ENCODE peak calls at places on chromosomes 7 and 10, in six cellular contexts. One of them, this sample, is unnamed.

GRCh38 chr10:9209105-9209798 is 1154.8 kb downstream of the GATA3 start:
- DNase-seq in CD4-positive, alpha-beta T cell: peak
- DNase-seq in Peyer's patch: peak
- DNase-seq in endothelial cell of umbilical vein: peak
- DNase-seq in ovary: peak
- DNase-seq in psoas muscle: peak
- DNase-seq in this sample: peak

GRCh38 chr10:93030409-93030808 is 30.2 kb upstream of the CYP26C1 start:
- DNase-seq in CD4-positive, alpha-beta T cell: no peak
- DNase-seq in Peyer's patch: no peak
- DNase-seq in endothelial cell of umbilical vein: peak
- DNase-seq in ovary: no peak
- DNase-seq in psoas muscle: no peak
- DNase-seq in this sample: peak

GRCh38 chr10:106935978-106936451 is 228.5 kb downstream of the SORCS1 start:
- DNase-seq in CD4-positive, alpha-beta T cell: no peak
- DNase-seq in Peyer's patch: no peak
- DNase-seq in endothelial cell of umbilical vein: no peak
- DNase-seq in ovary: no peak
- DNase-seq in psoas muscle: no peak
- DNase-seq in this sample: no peak

GRCh38 chr10:119421887-119422684 is 120.4 kb downstream of the RGS10 start:
- DNase-seq in CD4-positive, alpha-beta T cell: no peak
- DNase-seq in Peyer's patch: no peak
- DNase-seq in endothelial cell of umbilical vein: no peak
- DNase-seq in ovary: no peak
- DNase-seq in psoas muscle: peak
- DNase-seq in this sample: peak

GRCh38 chr7:140196361-140197217 is 19.8 kb upstream of the KDM7A start:
- DNase-seq in CD4-positive, alpha-beta T cell: no peak
- DNase-seq in Peyer's patch: no peak
- DNase-seq in endothelial cell of umbilical vein: no peak
- DNase-seq in ovary: no peak
- DNase-seq in psoas muscle: peak
- DNase-seq in this sample: peak

GRCh38 chr7:24660541-24660940 is 87.3 kb downstream of the PALS2 start:
- DNase-seq in CD4-positive, alpha-beta T cell: no peak
- DNase-seq in Peyer's patch: no peak
- DNase-seq in endothelial cell of umbilical vein: no peak
- DNase-seq in ovary: no peak
- DNase-seq in psoas muscle: no peak
- DNase-seq in this sample: no peak

GRCh38 chr7:127844707-127845331 is 186.4 kb downstream of the LRRC4 start:
- DNase-seq in CD4-positive, alpha-beta T cell: no peak
- DNase-seq in Peyer's patch: peak
- DNase-seq in endothelial cell of umbilical vein: peak
- DNase-seq in ovary: no peak
- DNase-seq in psoas muscle: peak
- DNase-seq in this sample: peak

GRCh38 chr7:132776105-132776504 is 199.8 kb upstream of the PLXNA4 start:
- DNase-seq in CD4-positive, alpha-beta T cell: no peak
- DNase-seq in Peyer's patch: no peak
- DNase-seq in endothelial cell of umbilical vein: no peak
- DNase-seq in ovary: no peak
- DNase-seq in psoas muscle: no peak
- DNase-seq in this sample: no peak

GRCh38 chr7:151849008-151849878 is 27.7 kb downstream of the PRKAG2 start:
- DNase-seq in CD4-positive, alpha-beta T cell: no peak
- DNase-seq in Peyer's patch: no peak
- DNase-seq in endothelial cell of umbilical vein: no peak
- DNase-seq in ovary: no peak
- DNase-seq in psoas muscle: peak
- DNase-seq in this sample: no peak

GRCh38 chr7:44184221-44184873 is 4.9 kb downstream of the GCK start:
- DNase-seq in CD4-positive, alpha-beta T cell: no peak
- DNase-seq in Peyer's patch: no peak
- DNase-seq in endothelial cell of umbilical vein: peak
- DNase-seq in ovary: no peak
- DNase-seq in psoas muscle: no peak
- DNase-seq in this sample: peak

GRCh38 chr7:69211739-69212138 is 386.5 kb upstream of the AUTS2 start:
- DNase-seq in CD4-positive, alpha-beta T cell: no peak
- DNase-seq in Peyer's patch: no peak
- DNase-seq in endothelial cell of umbilical vein: no peak
- DNase-seq in ovary: no peak
- DNase-seq in psoas muscle: no peak
- DNase-seq in this sample: no peak

GRCh38 chr10:26486304-26486703 is 48.2 kb downstream of the APBB1IP start:
- DNase-seq in CD4-positive, alpha-beta T cell: no peak
- DNase-seq in Peyer's patch: no peak
- DNase-seq in endothelial cell of umbilical vein: no peak
- DNase-seq in ovary: no peak
- DNase-seq in psoas muscle: no peak
- DNase-seq in this sample: no peak

GRCh38 chr10:486668-487067 is 202.8 kb downstream of the DIP2C start:
- DNase-seq in CD4-positive, alpha-beta T cell: no peak
- DNase-seq in Peyer's patch: peak
- DNase-seq in endothelial cell of umbilical vein: no peak
- DNase-seq in ovary: no peak
- DNase-seq in psoas muscle: peak
- DNase-seq in this sample: no peak

GRCh38 chr7:5423272-5423843 is at the start of gene TNRC18:
- DNase-seq in CD4-positive, alpha-beta T cell: no peak
- DNase-seq in Peyer's patch: peak
- DNase-seq in endothelial cell of umbilical vein: no peak
- DNase-seq in ovary: peak
- DNase-seq in psoas muscle: peak
- DNase-seq in this sample: peak

GRCh38 chr7:100465702-100466311 is 1.7 kb upstream of the SPACDR start:
- DNase-seq in CD4-positive, alpha-beta T cell: no peak
- DNase-seq in Peyer's patch: no peak
- DNase-seq in endothelial cell of umbilical vein: peak
- DNase-seq in ovary: peak
- DNase-seq in psoas muscle: peak
- DNase-seq in this sample: peak

GRCh38 chr7:124480821-124481290 is 284.7 kb downstream of the GPR37 start:
- DNase-seq in CD4-positive, alpha-beta T cell: no peak
- DNase-seq in Peyer's patch: no peak
- DNase-seq in endothelial cell of umbilical vein: no peak
- DNase-seq in ovary: no peak
- DNase-seq in psoas muscle: peak
- DNase-seq in this sample: no peak

GRCh38 chr7:25455649-25456251 is 227.5 kb upstream of the NPVF start:
- DNase-seq in CD4-positive, alpha-beta T cell: no peak
- DNase-seq in Peyer's patch: no peak
- DNase-seq in endothelial cell of umbilical vein: no peak
- DNase-seq in ovary: no peak
- DNase-seq in psoas muscle: no peak
- DNase-seq in this sample: no peak

GRCh38 chr10:95741807-95742528 is 14.0 kb upstream of the ENTPD1 start:
- DNase-seq in CD4-positive, alpha-beta T cell: no peak
- DNase-seq in Peyer's patch: peak
- DNase-seq in endothelial cell of umbilical vein: peak
- DNase-seq in ovary: no peak
- DNase-seq in psoas muscle: no peak
- DNase-seq in this sample: peak

GRCh38 chr10:5975641-5976473 is 1.5 kb downstream of the IL15RA start:
- DNase-seq in CD4-positive, alpha-beta T cell: peak
- DNase-seq in Peyer's patch: peak
- DNase-seq in endothelial cell of umbilical vein: peak
- DNase-seq in ovary: no peak
- DNase-seq in psoas muscle: no peak
- DNase-seq in this sample: peak

GRCh38 chr10:26486985-26487850 is 49.1 kb downstream of the APBB1IP start:
- DNase-seq in CD4-positive, alpha-beta T cell: peak
- DNase-seq in Peyer's patch: peak
- DNase-seq in endothelial cell of umbilical vein: no peak
- DNase-seq in ovary: no peak
- DNase-seq in psoas muscle: no peak
- DNase-seq in this sample: peak

GRCh38 chr10:132671171-132672154 is 114.5 kb downstream of the NKX6-2 start:
- DNase-seq in CD4-positive, alpha-beta T cell: no peak
- DNase-seq in Peyer's patch: peak
- DNase-seq in endothelial cell of umbilical vein: no peak
- DNase-seq in ovary: no peak
- DNase-seq in psoas muscle: peak
- DNase-seq in this sample: peak

GRCh38 chr7:2312272-2312929 is 1.8 kb downstream of the SNX8 start:
- DNase-seq in CD4-positive, alpha-beta T cell: no peak
- DNase-seq in Peyer's patch: peak
- DNase-seq in endothelial cell of umbilical vein: no peak
- DNase-seq in ovary: no peak
- DNase-seq in psoas muscle: no peak
- DNase-seq in this sample: no peak

GRCh38 chr7:2306688-2307087 is 7.6 kb downstream of the SNX8 start:
- DNase-seq in CD4-positive, alpha-beta T cell: no peak
- DNase-seq in Peyer's patch: no peak
- DNase-seq in endothelial cell of umbilical vein: no peak
- DNase-seq in ovary: no peak
- DNase-seq in psoas muscle: no peak
- DNase-seq in this sample: no peak

GRCh38 chr7:2313450-2314208 is 612 bp downstream of the SNX8 start:
- DNase-seq in CD4-positive, alpha-beta T cell: no peak
- DNase-seq in Peyer's patch: no peak
- DNase-seq in endothelial cell of umbilical vein: no peak
- DNase-seq in ovary: no peak
- DNase-seq in psoas muscle: no peak
- DNase-seq in this sample: no peak

GRCh38 chr7:2309889-2310331 is 4.3 kb downstream of the SNX8 start:
- DNase-seq in CD4-positive, alpha-beta T cell: no peak
- DNase-seq in Peyer's patch: no peak
- DNase-seq in endothelial cell of umbilical vein: no peak
- DNase-seq in ovary: no peak
- DNase-seq in psoas muscle: no peak
- DNase-seq in this sample: no peak

DNA sequence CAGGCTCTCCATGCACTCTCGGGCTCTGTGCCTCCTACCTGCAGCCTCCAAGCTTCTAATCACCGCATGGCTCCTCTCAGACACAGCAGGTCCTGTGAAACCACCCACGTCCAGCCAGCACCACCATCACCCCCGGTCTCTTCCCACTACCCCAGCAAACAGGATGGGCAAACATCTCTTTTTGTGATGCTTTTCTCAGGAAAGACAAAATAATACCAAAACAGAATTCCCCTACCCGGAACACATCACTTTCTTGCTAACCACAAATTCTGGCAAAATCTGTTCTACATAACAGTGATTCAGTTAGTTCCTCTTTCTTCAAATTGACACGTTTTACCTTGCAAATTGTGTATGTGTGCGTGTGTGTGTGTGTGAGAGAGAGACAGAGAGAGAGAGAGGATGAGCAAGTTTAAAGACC is 6.5 kb downstream of the SNX8 start:
- DNase-seq in CD4-positive, alpha-beta T cell: no peak
- DNase-seq in Peyer's patch: peak
- DNase-seq in endothelial cell of umbilical vein: no peak
- DNase-seq in ovary: no peak
- DNase-seq in psoas muscle: no peak
- DNase-seq in this sample: no peak
- H3K27ac ChIP-seq in CD4-positive, alpha-beta T cell: no peak
- H3K27ac ChIP-seq in Peyer's patch: peak
- H3K27ac ChIP-seq in endothelial cell of umbilical vein: no peak
- H3K27ac ChIP-seq in ovary: no peak
- H3K27ac ChIP-seq in psoas muscle: no peak
- H3K27ac ChIP-seq in this sample: no peak

GRCh38 chr10:50851884-50852671 is 33.3 kb downstream of the A1CF start:
- DNase-seq in CD4-positive, alpha-beta T cell: no peak
- DNase-seq in Peyer's patch: no peak
- DNase-seq in endothelial cell of umbilical vein: no peak
- DNase-seq in ovary: no peak
- DNase-seq in psoas muscle: no peak
- DNase-seq in this sample: no peak
- TF ChIP-seq CTCF in CD4-positive, alpha-beta T cell: no peak
- TF ChIP-seq CTCF in Peyer's patch: no peak
- TF ChIP-seq CTCF in endothelial cell of umbilical vein: no peak
- TF ChIP-seq CTCF in ovary: no peak
- TF ChIP-seq CTCF in psoas muscle: no peak
- TF ChIP-seq CTCF in this sample: no peak

GRCh38 chr7:27166475-27167169 is 1.3 kb upstream of the HOXA9 start:
- DNase-seq in CD4-positive, alpha-beta T cell: no peak
- DNase-seq in Peyer's patch: no peak
- DNase-seq in endothelial cell of umbilical vein: no peak
- DNase-seq in ovary: no peak
- DNase-seq in psoas muscle: peak
- DNase-seq in this sample: no peak
- H3K27ac ChIP-seq in CD4-positive, alpha-beta T cell: no peak
- H3K27ac ChIP-seq in Peyer's patch: peak
- H3K27ac ChIP-seq in endothelial cell of umbilical vein: peak
- H3K27ac ChIP-seq in ovary: no peak
- H3K27ac ChIP-seq in psoas muscle: peak
- H3K27ac ChIP-seq in this sample: no peak

GRCh38 chr7:155545348-155545747 is 1.0 kb downstream of the CNPY1 start:
- DNase-seq in CD4-positive, alpha-beta T cell: no peak
- DNase-seq in Peyer's patch: no peak
- DNase-seq in endothelial cell of umbilical vein: no peak
- DNase-seq in ovary: no peak
- DNase-seq in psoas muscle: no peak
- DNase-seq in this sample: no peak
- TF ChIP-seq CTCF in CD4-positive, alpha-beta T cell: no peak
- TF ChIP-seq CTCF in Peyer's patch: no peak
- TF ChIP-seq CTCF in endothelial cell of umbilical vein: no peak
- TF ChIP-seq CTCF in ovary: no peak
- TF ChIP-seq CTCF in psoas muscle: no peak
- TF ChIP-seq CTCF in this sample: no peak

DNA sequence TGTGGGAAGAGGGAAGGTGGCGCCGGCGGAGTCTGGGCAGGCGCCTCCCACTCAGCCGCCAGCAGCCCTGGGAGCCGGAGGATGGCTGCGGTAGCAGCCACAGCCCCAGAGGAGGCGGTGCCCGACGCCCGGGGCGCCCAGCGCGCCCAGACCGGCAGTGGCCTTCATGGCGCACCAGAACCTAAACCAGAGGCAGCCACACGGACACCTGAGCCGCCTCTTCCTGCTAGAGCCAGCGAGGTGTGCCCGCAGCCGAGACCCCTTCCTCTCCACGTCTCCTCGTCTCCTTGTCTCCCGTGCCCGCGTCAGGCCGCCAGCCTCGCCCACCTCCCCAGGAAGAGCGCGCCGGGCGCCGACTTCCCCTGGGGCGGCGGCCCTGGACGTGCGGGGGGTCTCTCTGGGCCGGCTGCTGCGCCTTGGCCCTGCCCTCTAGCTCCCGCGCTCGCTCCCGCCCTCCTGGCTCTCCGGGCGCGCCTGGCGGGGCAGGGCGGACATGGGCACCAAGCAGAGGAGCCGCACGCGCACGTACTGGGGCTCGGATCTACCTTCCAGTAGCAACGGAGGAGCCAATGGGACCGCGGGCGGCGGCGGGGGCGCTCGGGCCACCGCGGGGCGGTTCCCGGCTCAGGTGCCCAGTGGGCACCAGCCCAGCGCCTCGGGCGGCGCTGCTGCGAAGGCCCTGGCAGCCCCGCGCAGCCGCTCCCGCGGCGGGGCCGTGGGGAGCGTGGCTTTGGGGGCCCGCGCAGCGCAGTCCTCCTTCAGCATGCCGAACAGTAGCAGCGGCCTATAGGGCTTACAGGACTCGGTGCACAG is 33.0 kb upstream of the SFTPD start:
- DNase-seq in CD4-positive, alpha-beta T cell: no peak
- DNase-seq in Peyer's patch: no peak
- DNase-seq in endothelial cell of umbilical vein: peak
- DNase-seq in ovary: peak
- DNase-seq in psoas muscle: peak
- DNase-seq in this sample: peak
- H3K27ac ChIP-seq in CD4-positive, alpha-beta T cell: no peak
- H3K27ac ChIP-seq in Peyer's patch: peak
- H3K27ac ChIP-seq in endothelial cell of umbilical vein: no peak
- H3K27ac ChIP-seq in ovary: peak
- H3K27ac ChIP-seq in psoas muscle: peak
- H3K27ac ChIP-seq in this sample: no peak

This sample was measured in adrenal gland.